ENCODE peak calls at places on chromosomes 7 and 10, in six cellular contexts. K is mammary epithelial cell; U is stimulated activated CD8-positive, alpha-beta memory T cell treated with anti-CD3 and anti-CD28 coated beads, Interleukin-2, amount 100 ng/mL, for 1 hour; W is iPS-NIHi11; T is WTC11; D is endothelial cell. J is an unnamed sample.

GRCh38 chr10:114432704-114433103 is 28.4 kb upstream of the AFAP1L2 start:
- DNase-seq in D (no peak), T (no peak), U (no peak), K (no peak), W (no peak), J (no peak)

GRCh38 chr7:158847451-158847866 is 8.9 kb upstream of the DYNC2I1 start:
- DNase-seq in T (no peak), K (no peak), W (no peak), U (no peak), D (no peak), J (peak; percentile 35)

GRCh38 chr7:150969483-150969874 is 8.6 kb downstream of the KCNH2 start:
- DNase-seq in U (no peak), W (no peak), D (no peak), T (no peak), K (no peak), J (no peak)

GRCh38 chr7:29893351-29894005 is 87.2 kb downstream of the WIPF3 start:
- DNase-seq in W (no peak), U (no peak), D (no peak), K (no peak), T (no peak), J (no peak)

GRCh38 chr10:2985729-2986232 is 81.6 kb upstream of the PFKP start:
- DNase-seq in K (peak; percentile 64), D (no peak), T (no peak), W (peak; percentile 38), U (no peak), J (no peak)

GRCh38 chr10:93357680-93358079 is 124.5 kb downstream of the MYOF start:
- DNase-seq in K (peak; percentile 35), W (peak; percentile 63), T (peak; percentile 32), D (peak; percentile 51), U (no peak), J (no peak)

GRCh38 chr7:101271021-101271420 is 26.1 kb upstream of the FIS1 start:
- DNase-seq in D (no peak), K (no peak), W (no peak), U (no peak), T (no peak), J (no peak)

GRCh38 chr7:1513657-1514095 is 9.5 kb upstream of the INTS1 start:
- DNase-seq in T (no peak), U (no peak), W (no peak), K (no peak), D (no peak), J (no peak)

GRCh38 chr10:30818854-30819253 is 189.3 kb upstream of the LYZL2 start:
- DNase-seq in D (no peak), T (no peak), U (no peak), K (peak; percentile 45), W (peak; percentile 49), J (no peak)

GRCh38 chr7:65397730-65398142 is 24.1 kb downstream of the ZNF92 start:
- DNase-seq in U (no peak), T (no peak), K (no peak), D (no peak), W (no peak), J (no peak)

GRCh38 chr7:117737882-117738281 is 135.4 kb downstream of the CTTNBP2 start:
- DNase-seq in U (no peak), D (no peak), K (no peak), T (no peak), W (no peak), J (no peak)

GRCh38 chr10:86960003-86960862 is 1.8 kb downstream of the SNCG start:
- DNase-seq in W (peak; percentile 84), T (peak; percentile 69), D (peak; percentile 72), U (no peak), K (peak; percentile 49), J (no peak)

GRCh38 chr10:86164216-86164774 is 202.3 kb downstream of the GRID1 start:
- DNase-seq in U (no peak), D (no peak), K (no peak), W (no peak), T (peak; percentile 5), J (no peak)

GRCh38 chr7:2451171-2452073 is 24.8 kb downstream of the GRIFIN start:
- DNase-seq in T (peak; percentile 89), K (peak; percentile 48), D (peak; percentile 94), U (peak; percentile 63), W (peak; percentile 97), J (peak; percentile 70)

GRCh38 chr10:8951440-8952089 is 897.1 kb downstream of the GATA3 start:
- DNase-seq in K (no peak), D (no peak), W (no peak), U (no peak), T (no peak), J (no peak)

GRCh38 chr7:84913731-84914130 is 273.1 kb downstream of the SEMA3D start:
- DNase-seq in U (no peak), W (no peak), T (no peak), K (no peak), D (no peak), J (no peak)

J was measured in immature natural killer cell.